ENCODE peak calls at places on chromosomes 4 and X, in eight cellular contexts. T is dorsolateral prefrontal cortex, X is astrocyte of the spinal cord, Q is coronary artery, E is ovary, D is fibroblast of villous mesenchyme, M is NB4, R is fibroblast of mammary gland. U is an unnamed sample.

GRCh38 chr4:101031971-101032370 is 315.4 kb downstream of the PPP3CA start:
- DNase-seq in T (no peak), X (no peak), Q (no peak), E (no peak), D (no peak), M (no peak), R (no peak), U (no peak)

GRCh38 chrX:117996408-117996807 is 120.2 kb downstream of the KLHL13 start:
- DNase-seq in T (no peak), X (no peak), Q (no peak), E (no peak), D (no peak), M (no peak), R (no peak), U (no peak)

GRCh38 chrX:1308476-1308875 is 28.1 kb upstream of the IL3RA start:
- DNase-seq in T (no peak), X (no peak), Q (no peak), E (no peak), D (no peak), M (no peak), R (no peak), U (no peak)

GRCh38 chr4:181968371-181968770 is 274.8 kb upstream of the TENM3 start:
- DNase-seq in T (no peak), X (peak; percentile 83), Q (no peak), E (no peak), D (peak; percentile 20), M (no peak), R (peak; percentile 57), U (peak; percentile 80)

GRCh38 chr4:176436500-176436973 is 116.8 kb downstream of the SPCS3 start:
- DNase-seq in T (no peak), X (peak; percentile 78), Q (no peak), E (no peak), D (peak; percentile 62), M (no peak), R (peak; percentile 90), U (peak; percentile 50)

GRCh38 chr4:6900956-6901355 is 8.7 kb upstream of the TBC1D14 start:
- DNase-seq in T (no peak), X (no peak), Q (no peak), E (no peak), D (no peak), M (no peak), R (no peak), U (no peak)

GRCh38 chr4:168319486-168320019 is 1.0 kb upstream of the DDX60 start:
- DNase-seq in T (no peak), X (no peak), Q (no peak), E (no peak), D (no peak), M (no peak), R (no peak), U (no peak)

GRCh38 chr4:159248383-159249178 is 145.7 kb downstream of the RAPGEF2 start:
- DNase-seq in T (no peak), X (peak; percentile 78), Q (no peak), E (no peak), D (peak; percentile 92), M (no peak), R (peak; percentile 92), U (peak; percentile 94)

GRCh38 chr4:7719354-7720174 is 220.1 kb downstream of the AFAP1 start:
- DNase-seq in T (peak; percentile 75), X (peak; percentile 28), Q (no peak), E (peak; percentile 83), D (peak; percentile 36), M (peak; percentile 60), R (peak; percentile 19), U (peak; percentile 46)

GRCh38 chrX:155611302-155611701 is 1.4 kb downstream of the TMLHE start:
- DNase-seq in T (no peak), X (no peak), Q (no peak), E (no peak), D (no peak), M (peak; percentile 22), R (no peak), U (no peak)

GRCh38 chrX:45710081-45710801 is 509.6 kb upstream of the DIPK2B start:
- DNase-seq in T (no peak), X (peak; percentile 95), Q (no peak), E (no peak), D (peak; percentile 38), M (peak; percentile 25), R (peak; percentile 99), U (peak; percentile 37)

GRCh38 chr4:82797591-82798081 is 960 bp downstream of the SCD5 start:
- DNase-seq in T (no peak), X (peak; percentile 55), Q (no peak), E (peak; percentile 59), D (peak; percentile 38), M (peak; percentile 31), R (no peak), U (peak; percentile 41)

GRCh38 chrX:46979340-46979739 is 67.1 kb downstream of the JADE3 start:
- DNase-seq in T (no peak), X (peak; percentile 73), Q (no peak), E (no peak), D (peak; percentile 75), M (no peak), R (peak; percentile 78), U (peak; percentile 73)

GRCh38 chr4:150722908-150723362 is 141.0 kb downstream of the MAB21L2 start:
- DNase-seq in T (no peak), X (no peak), Q (peak; percentile 93), E (peak; percentile 16), D (peak; percentile 56), M (no peak), R (peak; percentile 55), U (peak; percentile 91)

GRCh38 chr4:185205697-185206342 is 2.0 kb upstream of the CFAP97 start:
- DNase-seq in T (no peak), X (no peak), Q (no peak), E (no peak), D (no peak), M (no peak), R (no peak), U (no peak)

GRCh38 chr4:8729408-8730149 is 137.0 kb downstream of the CPZ start:
- DNase-seq in T (peak; percentile 16), X (no peak), Q (peak; percentile 57), E (no peak), D (no peak), M (no peak), R (no peak), U (no peak)

GRCh38 chr4:169492436-169493163 is 119.8 kb downstream of the NEK1 start:
- DNase-seq in T (no peak), X (peak; percentile 48), Q (no peak), E (no peak), D (peak; percentile 54), M (peak; percentile 50), R (peak; percentile 55), U (peak; percentile 60)

GRCh38 chr4:7970031-7970946 is 30.6 kb upstream of the AFAP1 start:
- DNase-seq in T (no peak), X (no peak), Q (no peak), E (no peak), D (peak; percentile 75), M (no peak), R (no peak), U (peak; percentile 48)

GRCh38 chrX:114181195-114181594 is 402.7 kb upstream of the HTR2C start:
- DNase-seq in T (no peak), X (no peak), Q (no peak), E (no peak), D (no peak), M (no peak), R (no peak), U (no peak)

GRCh38 chr4:73343432-73343831 is 60.7 kb upstream of the ALB start:
- DNase-seq in T (no peak), X (no peak), Q (no peak), E (no peak), D (no peak), M (no peak), R (peak; percentile 4), U (no peak)

GRCh38 chrX:72025236-72025770 is 106.4 kb downstream of the RTL5 start:
- DNase-seq in T (no peak), X (no peak), Q (peak; percentile 46), E (no peak), D (no peak), M (no peak), R (no peak), U (no peak)

GRCh38 chr4:54234497-54235205 is 5.6 kb downstream of the PDGFRA start:
- DNase-seq in T (no peak), X (no peak), Q (no peak), E (no peak), D (peak; percentile 70), M (no peak), R (no peak), U (peak; percentile 56)
- TF ChIP-seq CTCF in T (peak; percentile 7), X (no peak), Q (peak; percentile 3), E (no peak), D (no peak), M (no peak), R (no peak), U (no peak)

GRCh38 chr4:1722551-1723071 is 1.3 kb downstream of the TACC3 start:
- DNase-seq in T (no peak), X (no peak), Q (no peak), E (peak; percentile 28), D (no peak), M (peak; percentile 27), R (no peak), U (no peak)
- H3K4me3 ChIP-seq in T (no peak overlapping the region), X (peak overlapping the region; percentile 62), Q (no peak overlapping the region), E (no peak overlapping the region), D (peak overlapping the region; percentile 65), M (peak overlapping the region; percentile 92), R (peak overlapping the region; percentile 75), U (no peak overlapping the region)

GRCh38 chr4:98143001-98143899 is at the start of gene STPG2:
- DNase-seq in T (peak; percentile 93), X (peak; percentile 92), Q (peak; percentile 93), E (peak; percentile 92), D (peak; percentile 89), M (peak; percentile 82), R (peak; percentile 76), U (peak; percentile 88)
- TF ChIP-seq CTCF in T (no peak), X (peak; percentile 55), Q (no peak), E (no peak), D (peak; percentile 35), M (no peak), R (peak; percentile 39), U (peak; percentile 43)

DNA sequence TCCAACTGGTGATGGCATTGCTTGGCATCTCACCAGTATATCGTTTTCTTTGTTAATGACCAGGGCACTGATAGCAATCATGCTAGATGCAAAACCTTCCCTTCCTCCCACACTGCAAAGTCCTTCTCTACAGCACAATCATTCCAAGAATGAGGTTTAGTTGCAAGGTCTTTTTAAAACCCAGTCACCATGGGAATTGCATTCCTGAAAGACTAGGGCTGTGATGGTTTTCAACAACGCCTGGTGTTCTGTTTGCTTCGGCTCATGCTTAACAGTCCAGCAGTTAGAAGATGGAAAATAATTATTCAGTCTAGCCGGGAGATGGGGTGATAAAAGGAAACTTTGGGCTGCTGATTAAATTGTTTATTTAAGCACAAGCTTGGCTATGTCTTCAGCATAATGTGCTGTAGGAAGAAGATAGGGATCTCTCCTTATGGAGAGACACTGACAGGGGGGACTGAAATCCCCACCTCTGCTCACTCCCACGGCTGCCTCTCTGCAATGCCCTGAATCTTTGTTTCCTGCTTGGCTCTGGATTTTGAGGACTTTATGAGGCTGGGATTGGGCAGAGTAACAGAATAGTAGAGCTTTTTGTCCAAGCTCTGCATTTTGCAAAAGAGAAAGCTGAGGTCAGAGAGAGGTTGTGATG is 211.4 kb downstream of the MID1IP1 start:
- DNase-seq in T (no peak), X (no peak), Q (no peak), E (no peak), D (peak; percentile 34), M (no peak), R (peak; percentile 5), U (peak; percentile 11)
- H3K4me3 ChIP-seq in T (no peak overlapping the region), X (no peak overlapping the region), Q (no peak overlapping the region), E (no peak overlapping the region), D (no peak overlapping the region), M (no peak overlapping the region), R (no peak overlapping the region), U (no peak overlapping the region)

U was measured in cardiac fibroblast.